ENCODE peak calls at places on chromosomes 11 and 22, in seven cellular contexts. One of them, this sample, is unnamed.

GRCh38 chr22:37747090-37747714 is 50.4 kb downstream of the TRIOBP start:
- DNase-seq in esophagus squamous epithelium: no peak
- DNase-seq in progenitor cell of endocrine pancreas: no peak
- DNase-seq in GM23338: no peak
- DNase-seq in heart left ventricle: peak
- DNase-seq in transverse colon: no peak
- DNase-seq in H9: peak
- DNase-seq in this sample: peak

GRCh38 chr11:13885083-13885482 is 77.4 kb upstream of the SPON1 start:
- DNase-seq in esophagus squamous epithelium: no peak
- DNase-seq in progenitor cell of endocrine pancreas: no peak
- DNase-seq in GM23338: no peak
- DNase-seq in heart left ventricle: no peak
- DNase-seq in transverse colon: no peak
- DNase-seq in H9: no peak
- DNase-seq in this sample: no peak

GRCh38 chr11:134047586-134047999 is 21.3 kb upstream of the JAM3 start:
- DNase-seq in esophagus squamous epithelium: no peak
- DNase-seq in progenitor cell of endocrine pancreas: no peak
- DNase-seq in GM23338: no peak
- DNase-seq in heart left ventricle: peak
- DNase-seq in transverse colon: peak
- DNase-seq in H9: no peak
- DNase-seq in this sample: no peak

GRCh38 chr11:69000831-69001245 is 12.2 kb downstream of the MRGPRF start:
- DNase-seq in esophagus squamous epithelium: no peak
- DNase-seq in progenitor cell of endocrine pancreas: peak
- DNase-seq in GM23338: peak
- DNase-seq in heart left ventricle: no peak
- DNase-seq in transverse colon: peak
- DNase-seq in H9: peak
- DNase-seq in this sample: no peak

GRCh38 chr22:20438678-20439492 is 1.3 kb upstream of the SCARF2 start:
- DNase-seq in esophagus squamous epithelium: no peak
- DNase-seq in progenitor cell of endocrine pancreas: no peak
- DNase-seq in GM23338: peak
- DNase-seq in heart left ventricle: peak
- DNase-seq in transverse colon: no peak
- DNase-seq in H9: peak
- DNase-seq in this sample: no peak

GRCh38 chr11:11787305-11788066 is 54.3 kb upstream of the USP47 start:
- DNase-seq in esophagus squamous epithelium: peak
- DNase-seq in progenitor cell of endocrine pancreas: peak
- DNase-seq in GM23338: peak
- DNase-seq in heart left ventricle: peak
- DNase-seq in transverse colon: peak
- DNase-seq in H9: peak
- DNase-seq in this sample: peak

GRCh38 chr11:55503449-55503848 is 50.8 kb upstream of the OR4C15 start:
- DNase-seq in esophagus squamous epithelium: no peak
- DNase-seq in progenitor cell of endocrine pancreas: no peak
- DNase-seq in GM23338: peak
- DNase-seq in heart left ventricle: no peak
- DNase-seq in transverse colon: no peak
- DNase-seq in H9: no peak
- DNase-seq in this sample: no peak

GRCh38 chr22:45504703-45505341 is 2.1 kb downstream of the FBLN1 start:
- DNase-seq in esophagus squamous epithelium: no peak
- DNase-seq in progenitor cell of endocrine pancreas: peak
- DNase-seq in GM23338: peak
- DNase-seq in heart left ventricle: peak
- DNase-seq in transverse colon: no peak
- DNase-seq in H9: no peak
- DNase-seq in this sample: peak

GRCh38 chr11:128246364-128247234 is 340.8 kb downstream of the ETS1 start:
- DNase-seq in esophagus squamous epithelium: no peak
- DNase-seq in progenitor cell of endocrine pancreas: no peak
- DNase-seq in GM23338: no peak
- DNase-seq in heart left ventricle: no peak
- DNase-seq in transverse colon: no peak
- DNase-seq in H9: no peak
- DNase-seq in this sample: peak

GRCh38 chr11:83836883-83837654 is 550.9 kb upstream of the CCDC90B start:
- DNase-seq in esophagus squamous epithelium: no peak
- DNase-seq in progenitor cell of endocrine pancreas: peak
- DNase-seq in GM23338: peak
- DNase-seq in heart left ventricle: peak
- DNase-seq in transverse colon: peak
- DNase-seq in H9: peak
- DNase-seq in this sample: peak

GRCh38 chr11:86214710-86215109 is 29.8 kb upstream of the EED start:
- DNase-seq in esophagus squamous epithelium: no peak
- DNase-seq in progenitor cell of endocrine pancreas: no peak
- DNase-seq in GM23338: no peak
- DNase-seq in heart left ventricle: no peak
- DNase-seq in transverse colon: no peak
- DNase-seq in H9: no peak
- DNase-seq in this sample: no peak
- TF ChIP-seq CTCF in esophagus squamous epithelium: no peak
- TF ChIP-seq CTCF in progenitor cell of endocrine pancreas: no peak
- TF ChIP-seq CTCF in GM23338: no peak
- TF ChIP-seq CTCF in heart left ventricle: no peak
- TF ChIP-seq CTCF in transverse colon: no peak
- TF ChIP-seq CTCF in H9: peak
- TF ChIP-seq CTCF in this sample: no peak

DNA sequence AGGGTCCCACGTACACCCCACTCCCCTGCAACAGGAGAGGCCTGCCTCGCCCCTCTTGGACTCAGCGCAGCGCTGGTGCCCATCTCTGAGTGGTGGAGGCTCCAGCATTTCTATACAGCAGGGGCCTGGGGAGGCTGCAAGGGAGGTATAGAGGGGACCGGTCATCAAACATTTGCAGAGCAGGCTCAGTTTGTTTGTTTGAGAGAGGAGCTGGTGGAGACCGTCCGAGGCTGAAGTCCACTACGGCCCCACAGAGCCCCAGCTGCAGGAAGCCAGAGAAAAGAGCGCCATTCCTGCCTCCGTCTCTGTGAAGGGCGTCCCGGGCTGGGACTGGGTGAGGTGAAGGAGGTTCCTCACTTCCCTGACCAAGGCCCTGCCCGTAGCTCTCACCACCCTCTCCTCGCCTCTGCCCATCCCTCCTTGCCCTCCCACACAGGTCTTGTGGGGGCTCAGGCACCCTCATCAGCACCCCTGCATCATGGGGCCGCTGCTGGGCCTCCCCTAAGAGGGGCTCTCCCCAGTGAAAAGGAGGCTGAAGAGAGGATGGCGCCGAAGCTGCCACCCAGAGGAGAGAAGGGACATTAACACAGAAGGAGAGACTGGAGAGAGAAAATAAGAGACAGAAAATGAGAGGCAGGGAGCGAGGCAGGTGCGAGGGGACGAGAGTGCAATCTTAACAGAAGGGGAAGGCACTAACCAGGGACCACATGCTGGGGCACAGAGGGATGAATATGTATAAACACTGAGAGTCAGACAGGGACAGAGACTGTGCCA is 24.6 kb downstream of the RPUSD4 start:
- DNase-seq in esophagus squamous epithelium: no peak
- DNase-seq in progenitor cell of endocrine pancreas: no peak
- DNase-seq in GM23338: peak
- DNase-seq in heart left ventricle: no peak
- DNase-seq in transverse colon: no peak
- DNase-seq in H9: no peak
- DNase-seq in this sample: no peak
- TF ChIP-seq CTCF in esophagus squamous epithelium: no peak
- TF ChIP-seq CTCF in progenitor cell of endocrine pancreas: peak
- TF ChIP-seq CTCF in GM23338: peak
- TF ChIP-seq CTCF in heart left ventricle: no peak
- TF ChIP-seq CTCF in transverse colon: no peak
- TF ChIP-seq CTCF in H9: peak
- TF ChIP-seq CTCF in this sample: no peak

DNA sequence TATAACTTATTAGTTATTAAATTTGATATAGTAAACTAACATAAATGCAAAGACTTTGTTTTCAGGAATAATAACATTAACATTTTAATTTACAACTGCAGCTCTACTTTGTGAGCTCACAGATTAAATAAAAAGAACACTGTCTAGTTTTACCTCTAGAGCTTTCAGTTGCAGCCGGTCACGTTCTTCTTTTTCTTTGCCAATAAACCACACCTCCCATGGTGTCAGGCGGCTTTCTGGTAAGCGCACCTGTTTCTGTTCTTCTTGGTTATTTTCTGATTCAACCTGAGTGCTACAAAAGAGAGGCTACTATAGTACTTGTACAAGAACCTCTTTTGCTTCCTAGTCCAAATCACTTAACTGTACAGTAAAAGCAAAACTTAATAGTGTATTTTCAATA is 5.8 kb downstream of the CCDC34 start:
- DNase-seq in esophagus squamous epithelium: no peak
- DNase-seq in progenitor cell of endocrine pancreas: no peak
- DNase-seq in GM23338: no peak
- DNase-seq in heart left ventricle: no peak
- DNase-seq in transverse colon: peak
- DNase-seq in H9: no peak
- DNase-seq in this sample: no peak
- TF ChIP-seq CTCF in esophagus squamous epithelium: no peak
- TF ChIP-seq CTCF in progenitor cell of endocrine pancreas: no peak
- TF ChIP-seq CTCF in GM23338: no peak
- TF ChIP-seq CTCF in heart left ventricle: no peak
- TF ChIP-seq CTCF in transverse colon: no peak
- TF ChIP-seq CTCF in H9: no peak
- TF ChIP-seq CTCF in this sample: no peak

DNA sequence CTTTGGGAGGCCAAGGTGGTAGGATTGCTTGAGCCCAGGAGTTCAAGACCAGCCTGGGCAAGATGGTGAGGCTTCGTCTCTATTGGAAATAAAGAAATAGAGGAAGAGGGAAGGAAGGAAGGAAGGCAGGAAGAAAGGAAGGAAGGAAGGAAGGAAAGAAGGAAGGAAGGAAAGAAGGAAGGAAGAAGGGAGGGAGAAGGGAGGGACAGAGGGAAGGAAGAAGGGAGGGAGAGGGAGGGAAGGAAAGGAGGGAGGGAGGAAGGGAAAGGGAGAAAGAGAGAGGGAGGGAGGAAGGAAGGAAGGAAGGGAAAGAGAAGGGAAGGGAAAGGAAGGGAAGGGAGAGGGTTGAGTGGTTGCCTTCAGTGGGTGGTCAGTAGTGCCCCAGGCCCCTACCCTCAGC is 13.9 kb upstream of the PNPLA3 start:
- DNase-seq in esophagus squamous epithelium: no peak
- DNase-seq in progenitor cell of endocrine pancreas: no peak
- DNase-seq in GM23338: no peak
- DNase-seq in heart left ventricle: no peak
- DNase-seq in transverse colon: no peak
- DNase-seq in H9: no peak
- DNase-seq in this sample: no peak
- TF ChIP-seq CTCF in esophagus squamous epithelium: no peak
- TF ChIP-seq CTCF in progenitor cell of endocrine pancreas: no peak
- TF ChIP-seq CTCF in GM23338: no peak
- TF ChIP-seq CTCF in heart left ventricle: no peak
- TF ChIP-seq CTCF in transverse colon: no peak
- TF ChIP-seq CTCF in H9: no peak
- TF ChIP-seq CTCF in this sample: no peak